ENCODE peak calls at places on chromosome 19, in four cellular contexts. One of them, this sample, is unnamed.

GRCh38 chr19:46133777-46134231 is 9.3 kb upstream of the IGFL3 start:
- DNase-seq in stimulated activated CD4-positive, alpha-beta T cell treated with anti-CD3 and anti-CD28 coated beads, TNF-alpha, amount 100 ng/mL, for 48 hours: no peak
- DNase-seq in G401: peak
- DNase-seq in body of pancreas: no peak
- DNase-seq in this sample: no peak

GRCh38 chr19:51366999-51367564 is 894 bp upstream of the ETFB start:
- DNase-seq in G401: no peak
- DNase-seq in body of pancreas: no peak
- DNase-seq in stimulated activated CD4-positive, alpha-beta T cell treated with anti-CD3 and anti-CD28 coated beads, TNF-alpha, amount 100 ng/mL, for 48 hours: no peak
- DNase-seq in this sample: no peak

GRCh38 chr19:47230122-47230920 is 678 bp downstream of the BBC3 start:
- DNase-seq in body of pancreas: peak
- DNase-seq in stimulated activated CD4-positive, alpha-beta T cell treated with anti-CD3 and anti-CD28 coated beads, TNF-alpha, amount 100 ng/mL, for 48 hours: peak
- DNase-seq in G401: peak
- DNase-seq in this sample: peak

GRCh38 chr19:2517881-2518601 is 42.1 kb downstream of the GADD45B start:
- DNase-seq in body of pancreas: no peak
- DNase-seq in G401: no peak
- DNase-seq in stimulated activated CD4-positive, alpha-beta T cell treated with anti-CD3 and anti-CD28 coated beads, TNF-alpha, amount 100 ng/mL, for 48 hours: no peak
- DNase-seq in this sample: no peak

GRCh38 chr19:11480081-11480926 is 542 bp downstream of the ELAVL3 start:
- DNase-seq in G401: peak
- DNase-seq in body of pancreas: no peak
- DNase-seq in stimulated activated CD4-positive, alpha-beta T cell treated with anti-CD3 and anti-CD28 coated beads, TNF-alpha, amount 100 ng/mL, for 48 hours: no peak
- DNase-seq in this sample: no peak

GRCh38 chr19:28883241-28883693 is 329.7 kb downstream of the UQCRFS1 start:
- DNase-seq in body of pancreas: no peak
- DNase-seq in stimulated activated CD4-positive, alpha-beta T cell treated with anti-CD3 and anti-CD28 coated beads, TNF-alpha, amount 100 ng/mL, for 48 hours: no peak
- DNase-seq in G401: peak
- DNase-seq in this sample: peak

GRCh38 chr19:18000981-18001836 is 6.8 kb upstream of the ARRDC2 start:
- DNase-seq in stimulated activated CD4-positive, alpha-beta T cell treated with anti-CD3 and anti-CD28 coated beads, TNF-alpha, amount 100 ng/mL, for 48 hours: peak
- DNase-seq in G401: no peak
- DNase-seq in body of pancreas: peak
- DNase-seq in this sample: peak

GRCh38 chr19:50485284-50485955 is 8.8 kb upstream of the GARIN5A start:
- DNase-seq in G401: no peak
- DNase-seq in body of pancreas: no peak
- DNase-seq in stimulated activated CD4-positive, alpha-beta T cell treated with anti-CD3 and anti-CD28 coated beads, TNF-alpha, amount 100 ng/mL, for 48 hours: no peak
- DNase-seq in this sample: no peak

GRCh38 chr19:16496613-16496983 is 404 bp downstream of the C19orf44 start:
- DNase-seq in G401: no peak
- DNase-seq in stimulated activated CD4-positive, alpha-beta T cell treated with anti-CD3 and anti-CD28 coated beads, TNF-alpha, amount 100 ng/mL, for 48 hours: no peak
- DNase-seq in body of pancreas: no peak
- DNase-seq in this sample: peak

GRCh38 chr19:4814625-4815425 is 16.7 kb downstream of the TICAM1 start:
- DNase-seq in body of pancreas: no peak
- DNase-seq in stimulated activated CD4-positive, alpha-beta T cell treated with anti-CD3 and anti-CD28 coated beads, TNF-alpha, amount 100 ng/mL, for 48 hours: no peak
- DNase-seq in G401: no peak
- DNase-seq in this sample: no peak

GRCh38 chr19:3389876-3390361 is 23.5 kb downstream of the NFIC start:
- DNase-seq in body of pancreas: peak
- DNase-seq in G401: no peak
- DNase-seq in stimulated activated CD4-positive, alpha-beta T cell treated with anti-CD3 and anti-CD28 coated beads, TNF-alpha, amount 100 ng/mL, for 48 hours: no peak
- DNase-seq in this sample: peak

GRCh38 chr19:6720369-6721112 is at the start of gene C3:
- DNase-seq in stimulated activated CD4-positive, alpha-beta T cell treated with anti-CD3 and anti-CD28 coated beads, TNF-alpha, amount 100 ng/mL, for 48 hours: no peak
- DNase-seq in body of pancreas: peak
- DNase-seq in G401: no peak
- DNase-seq in this sample: no peak

GRCh38 chr19:46056536-46056935 is 15.7 kb upstream of the IGFL4 start:
- DNase-seq in body of pancreas: no peak
- DNase-seq in G401: no peak
- DNase-seq in stimulated activated CD4-positive, alpha-beta T cell treated with anti-CD3 and anti-CD28 coated beads, TNF-alpha, amount 100 ng/mL, for 48 hours: no peak
- DNase-seq in this sample: no peak

GRCh38 chr19:9936151-9937000 is at the start of gene OLFM2:
- DNase-seq in body of pancreas: peak
- DNase-seq in stimulated activated CD4-positive, alpha-beta T cell treated with anti-CD3 and anti-CD28 coated beads, TNF-alpha, amount 100 ng/mL, for 48 hours: no peak
- DNase-seq in G401: no peak
- DNase-seq in this sample: no peak

GRCh38 chr19:44643605-44644390 is at the start of gene PVR:
- DNase-seq in G401: peak
- DNase-seq in stimulated activated CD4-positive, alpha-beta T cell treated with anti-CD3 and anti-CD28 coated beads, TNF-alpha, amount 100 ng/mL, for 48 hours: peak
- DNase-seq in body of pancreas: peak
- DNase-seq in this sample: peak

GRCh38 chr19:38667552-38668205 is 20.2 kb downstream of the ACTN4 start:
- DNase-seq in stimulated activated CD4-positive, alpha-beta T cell treated with anti-CD3 and anti-CD28 coated beads, TNF-alpha, amount 100 ng/mL, for 48 hours: no peak
- DNase-seq in G401: peak
- DNase-seq in body of pancreas: no peak
- DNase-seq in this sample: no peak